ENCODE peak calls at places on chromosome 19, in four cellular contexts. One of them, this sample, is unnamed.

GRCh38 chr19:31501427-31502195 is 152.4 kb upstream of the TSHZ3 start:
- DNase-seq in HepG2: no peak
- DNase-seq in K562: no peak
- DNase-seq in GM12878: no peak
- DNase-seq in this sample: no peak

GRCh38 chr19:15144046-15144646 is 36.9 kb downstream of the SYDE1 start:
- DNase-seq in HepG2: no peak
- DNase-seq in K562: no peak
- DNase-seq in GM12878: no peak
- DNase-seq in this sample: no peak

GRCh38 chr19:7848779-7849457 is 18.9 kb downstream of the EVI5L start:
- DNase-seq in HepG2: no peak
- DNase-seq in K562: no peak
- DNase-seq in GM12878: no peak
- DNase-seq in this sample: no peak

GRCh38 chr19:50833117-50833801 is at the start of gene KLK15:
- DNase-seq in HepG2: no peak
- DNase-seq in K562: no peak
- DNase-seq in GM12878: no peak
- DNase-seq in this sample: no peak

GRCh38 chr19:40249201-40249600 is 22.7 kb upstream of the CCNP start:
- DNase-seq in HepG2: no peak
- DNase-seq in K562: no peak
- DNase-seq in GM12878: no peak
- DNase-seq in this sample: no peak

GRCh38 chr19:344625-345319 is at the start of gene MIER2:
- DNase-seq in HepG2: peak; percentile 50
- DNase-seq in K562: peak; percentile 98
- DNase-seq in GM12878: peak; percentile 16
- DNase-seq in this sample: peak; percentile 95

GRCh38 chr19:16266586-16266942 is 58.1 kb upstream of the KLF2 start:
- DNase-seq in HepG2: no peak
- DNase-seq in K562: no peak
- DNase-seq in GM12878: no peak
- DNase-seq in this sample: no peak

GRCh38 chr19:30209617-30210600 is 162.3 kb upstream of the ZNF536 start:
- DNase-seq in HepG2: no peak
- DNase-seq in K562: no peak
- DNase-seq in GM12878: no peak
- DNase-seq in this sample: no peak

GRCh38 chr19:42111384-42111783 is 20.9 kb downstream of the POU2F2 start:
- DNase-seq in HepG2: no peak
- DNase-seq in K562: no peak
- DNase-seq in GM12878: no peak
- DNase-seq in this sample: no peak

GRCh38 chr19:56712609-56713008 is 41.1 kb upstream of the ZNF835 start:
- DNase-seq in HepG2: no peak
- DNase-seq in K562: no peak
- DNase-seq in GM12878: no peak
- DNase-seq in this sample: no peak

GRCh38 chr19:8145969-8146368 is 3.4 kb downstream of the FBN3 start:
- DNase-seq in HepG2: no peak
- DNase-seq in K562: peak; percentile 41
- DNase-seq in GM12878: no peak
- DNase-seq in this sample: no peak

GRCh38 chr19:23565256-23565655 is 121.8 kb downstream of the ZNF675 start:
- DNase-seq in HepG2: no peak
- DNase-seq in K562: no peak
- DNase-seq in GM12878: no peak
- DNase-seq in this sample: no peak

GRCh38 chr19:39917561-39918182 is 16.8 kb downstream of the FCGBP start:
- DNase-seq in HepG2: no peak
- DNase-seq in K562: no peak
- DNase-seq in GM12878: no peak
- DNase-seq in this sample: no peak

GRCh38 chr19:30361721-30362120 is 10.5 kb upstream of the ZNF536 start:
- DNase-seq in HepG2: peak; percentile 61
- DNase-seq in K562: no peak
- DNase-seq in GM12878: no peak
- DNase-seq in this sample: no peak

GRCh38 chr19:4744451-4745170 is 21.0 kb upstream of the DPP9 start:
- DNase-seq in HepG2: no peak
- DNase-seq in K562: peak; percentile 45
- DNase-seq in GM12878: no peak
- DNase-seq in this sample: no peak

GRCh38 chr19:10214784-10215183 is 16.3 kb downstream of the S1PR2 start:
- DNase-seq in HepG2: no peak
- DNase-seq in K562: no peak
- DNase-seq in GM12878: no peak
- DNase-seq in this sample: no peak

GRCh38 chr19:8662263-8662662 is 31.8 kb downstream of the NFILZ start:
- DNase-seq in HepG2: no peak
- DNase-seq in K562: no peak
- DNase-seq in GM12878: no peak
- DNase-seq in this sample: no peak

GRCh38 chr19:22332924-22333323 is 46.7 kb downstream of the ZNF729 start:
- DNase-seq in HepG2: no peak
- DNase-seq in K562: no peak
- DNase-seq in GM12878: no peak
- DNase-seq in this sample: no peak

GRCh38 chr19:38277549-38277948 is 13.2 kb downstream of the SPINT2 start:
- DNase-seq in HepG2: no peak
- DNase-seq in K562: no peak
- DNase-seq in GM12878: no peak
- DNase-seq in this sample: no peak

GRCh38 chr19:1133471-1133929 is 29.7 kb downstream of the GPX4 start:
- DNase-seq in HepG2: no peak
- DNase-seq in K562: peak; percentile 69
- DNase-seq in GM12878: peak; percentile 79
- DNase-seq in this sample: peak; percentile 42

GRCh38 chr19:48419158-48419920 is 25.9 kb downstream of the GRIN2D start:
- DNase-seq in HepG2: no peak
- DNase-seq in K562: peak; percentile 56
- DNase-seq in GM12878: peak; percentile 57
- DNase-seq in this sample: peak; percentile 77

GRCh38 chr19:35719402-35720162 is 1.8 kb downstream of the KMT2B start:
- DNase-seq in HepG2: peak; percentile 89
- DNase-seq in K562: no peak
- DNase-seq in GM12878: no peak
- DNase-seq in this sample: no peak

GRCh38 chr19:58279042-58279924 is 528 bp downstream of the ZNF8 start:
- DNase-seq in HepG2: peak; percentile 62
- DNase-seq in K562: peak; percentile 80
- DNase-seq in GM12878: no peak
- DNase-seq in this sample: peak; percentile 66

GRCh38 chr19:55179570-55180484 is at the start of gene SYT5:
- DNase-seq in HepG2: no peak
- DNase-seq in K562: peak; percentile 93
- DNase-seq in GM12878: no peak
- DNase-seq in this sample: peak; percentile 74
- TF ChIP-seq TARDBP in HepG2: peak; percentile 24
- TF ChIP-seq TARDBP in K562: no peak
- TF ChIP-seq TARDBP in GM12878: no peak
- TF ChIP-seq TARDBP in this sample: no peak

GRCh38 chr19:44851427-44851826 is 5.3 kb downstream of the NECTIN2 start:
- DNase-seq in HepG2: no peak
- DNase-seq in K562: no peak
- DNase-seq in GM12878: no peak
- DNase-seq in this sample: no peak
- TF ChIP-seq TARDBP in HepG2: no peak
- TF ChIP-seq TARDBP in K562: no peak
- TF ChIP-seq TARDBP in GM12878: no peak
- TF ChIP-seq TARDBP in this sample: no peak

DNA sequence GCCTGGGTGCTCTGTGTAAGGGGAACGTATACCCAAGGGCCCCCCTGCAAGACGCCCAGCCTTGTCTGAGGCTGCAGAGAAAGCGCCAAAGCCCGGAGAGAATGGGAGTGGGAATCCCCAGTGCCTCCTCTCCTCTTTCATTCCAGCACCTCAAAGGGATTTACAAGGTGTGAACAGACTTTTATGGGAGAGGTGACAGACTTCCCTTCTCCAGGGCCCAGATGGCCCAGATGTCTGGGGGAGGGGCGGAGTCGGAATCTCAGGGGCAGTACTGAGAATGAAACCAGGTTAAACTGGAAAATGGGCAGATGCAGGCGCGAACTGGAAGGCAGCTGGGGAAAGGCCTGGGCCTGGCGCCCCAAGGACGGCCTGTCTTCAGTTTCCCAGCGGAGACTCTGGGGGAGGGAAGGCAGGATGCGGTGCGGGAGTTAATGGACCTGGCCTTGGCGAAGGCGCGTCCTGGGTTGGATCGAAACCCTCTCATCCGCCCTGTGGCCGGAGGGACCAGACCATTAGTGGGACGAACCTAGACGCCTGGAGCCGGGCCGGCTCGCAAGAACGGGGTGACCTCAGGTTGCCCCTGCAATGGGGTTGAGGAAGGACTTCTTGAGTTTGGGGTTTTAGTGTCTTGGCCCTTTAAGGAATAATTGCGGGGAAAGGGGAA is 622 bp upstream of the TRIP10 start:
- DNase-seq in HepG2: no peak
- DNase-seq in K562: no peak
- DNase-seq in GM12878: no peak
- DNase-seq in this sample: no peak
- TF ChIP-seq TARDBP in HepG2: no peak
- TF ChIP-seq TARDBP in K562: no peak
- TF ChIP-seq TARDBP in GM12878: no peak
- TF ChIP-seq TARDBP in this sample: no peak

DNA sequence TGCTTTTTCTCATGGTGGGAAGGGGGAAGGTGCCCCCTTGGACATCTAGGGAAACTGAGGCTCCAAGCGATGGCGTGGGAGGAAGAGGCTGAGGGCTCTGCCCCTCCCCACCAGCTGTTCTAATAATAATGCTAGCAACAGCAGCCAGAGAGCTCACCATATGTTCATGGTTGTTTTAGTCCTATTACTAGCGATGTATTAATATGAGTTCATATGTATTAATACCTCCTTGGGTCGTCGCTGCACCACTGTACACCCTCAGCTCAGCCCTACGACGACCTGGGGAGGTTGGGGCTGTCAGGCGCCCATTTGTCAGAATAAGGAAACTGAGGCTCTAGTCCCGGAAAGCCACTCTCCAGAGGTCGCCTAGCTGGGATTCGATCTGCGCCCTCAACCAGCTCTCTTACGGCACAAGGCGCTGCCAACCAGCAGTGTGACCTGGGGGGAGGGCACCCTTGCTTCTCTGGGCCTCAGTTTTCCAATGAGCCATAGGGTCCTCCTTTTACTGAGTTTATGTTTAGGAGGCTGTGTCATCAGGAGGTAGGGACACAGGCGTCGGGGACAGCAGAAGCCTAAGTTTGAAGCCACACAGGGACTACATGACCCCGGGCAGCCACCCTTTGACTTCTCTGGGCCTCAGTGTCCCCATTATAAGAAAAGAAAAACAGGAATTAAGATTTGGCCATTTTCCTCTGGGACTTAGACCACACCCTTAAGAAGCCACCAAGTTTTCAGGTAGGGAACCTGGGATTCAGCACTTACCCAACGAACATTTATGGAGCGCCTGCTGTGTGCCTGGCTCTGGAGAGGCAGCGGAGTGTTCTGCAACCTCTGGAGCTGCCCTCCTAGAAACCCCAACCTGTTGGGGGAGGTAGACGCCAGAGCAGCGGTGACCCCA is 664 bp downstream of the MAST3 start:
- DNase-seq in HepG2: no peak
- DNase-seq in K562: no peak
- DNase-seq in GM12878: no peak
- DNase-seq in this sample: no peak
- TF ChIP-seq TARDBP in HepG2: no peak
- TF ChIP-seq TARDBP in K562: no peak
- TF ChIP-seq TARDBP in GM12878: no peak
- TF ChIP-seq TARDBP in this sample: no peak

DNA sequence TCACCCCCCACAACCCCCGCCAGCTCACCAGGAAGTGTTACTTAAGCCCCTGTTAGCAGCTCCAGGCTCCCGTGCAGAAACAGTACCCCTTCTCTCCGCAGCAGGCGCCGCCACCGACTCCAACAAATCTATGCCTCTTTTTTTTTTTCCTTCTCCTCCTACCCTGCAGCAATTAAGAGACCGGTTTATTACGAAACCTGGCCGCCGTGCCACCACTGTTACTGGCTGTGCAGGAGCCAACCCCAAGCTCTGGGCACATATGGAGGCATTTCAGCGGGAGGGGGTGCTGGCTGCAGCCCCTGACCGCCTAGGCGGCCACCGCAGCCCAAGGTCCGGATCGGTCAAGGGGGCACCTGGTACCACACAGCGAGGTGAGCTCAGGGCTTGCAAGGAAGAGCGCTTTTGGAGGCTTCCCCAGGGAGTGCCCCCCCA is 2.4 kb downstream of the GADD45B start:
- DNase-seq in HepG2: no peak
- DNase-seq in K562: no peak
- DNase-seq in GM12878: no peak
- DNase-seq in this sample: no peak
- TF ChIP-seq TARDBP in HepG2: no peak
- TF ChIP-seq TARDBP in K562: no peak
- TF ChIP-seq TARDBP in GM12878: peak; percentile 56
- TF ChIP-seq TARDBP in this sample: no peak

GRCh38 chr19:13621413-13621812 is 115.1 kb upstream of the CACNA1A start:
- DNase-seq in HepG2: no peak
- DNase-seq in K562: no peak
- DNase-seq in GM12878: no peak
- DNase-seq in this sample: no peak
- TF ChIP-seq TARDBP in HepG2: no peak
- TF ChIP-seq TARDBP in K562: no peak
- TF ChIP-seq TARDBP in GM12878: no peak
- TF ChIP-seq TARDBP in this sample: no peak

GRCh38 chr19:33871605-33872004 is 74.9 kb downstream of the KCTD15 start:
- DNase-seq in HepG2: no peak
- DNase-seq in K562: no peak
- DNase-seq in GM12878: no peak
- DNase-seq in this sample: no peak
- TF ChIP-seq TARDBP in HepG2: no peak
- TF ChIP-seq TARDBP in K562: no peak
- TF ChIP-seq TARDBP in GM12878: no peak
- TF ChIP-seq TARDBP in this sample: no peak